ENCODE peak calls at places on chromosome 12, in five cellular contexts. One of them, this sample, is unnamed.

GRCh38 chr12:1797011-1797901 is 23.1 kb upstream of the LRTM2 start:
- DNase-seq in type B pancreatic cell: no peak
- DNase-seq in Calu3: peak; percentile 29
- DNase-seq in cardiac fibroblast: peak; percentile 21
- DNase-seq in upper lobe of left lung: peak; percentile 72
- DNase-seq in this sample: peak; percentile 70

GRCh38 chr12:120132863-120133385 is 16.4 kb upstream of the RAB35 start:
- DNase-seq in upper lobe of left lung: no peak
- DNase-seq in cardiac fibroblast: no peak
- DNase-seq in type B pancreatic cell: no peak
- DNase-seq in Calu3: no peak
- DNase-seq in this sample: peak; percentile 81

GRCh38 chr12:125097427-125097826 is 32.2 kb downstream of the AACS start:
- DNase-seq in type B pancreatic cell: no peak
- DNase-seq in Calu3: no peak
- DNase-seq in upper lobe of left lung: no peak
- DNase-seq in cardiac fibroblast: no peak
- DNase-seq in this sample: no peak

GRCh38 chr12:124474709-124475108 is 92.7 kb downstream of the NCOR2 start:
- DNase-seq in upper lobe of left lung: no peak
- DNase-seq in cardiac fibroblast: no peak
- DNase-seq in Calu3: no peak
- DNase-seq in type B pancreatic cell: no peak
- DNase-seq in this sample: no peak

GRCh38 chr12:120735181-120735580 is 9.6 kb downstream of the ACADS start:
- DNase-seq in cardiac fibroblast: no peak
- DNase-seq in type B pancreatic cell: no peak
- DNase-seq in Calu3: no peak
- DNase-seq in upper lobe of left lung: no peak
- DNase-seq in this sample: no peak

GRCh38 chr12:58858030-58858429 is 62.3 kb downstream of the LRIG3 start:
- DNase-seq in Calu3: no peak
- DNase-seq in cardiac fibroblast: no peak
- DNase-seq in upper lobe of left lung: no peak
- DNase-seq in type B pancreatic cell: no peak
- DNase-seq in this sample: no peak

GRCh38 chr12:104603545-104603973 is 146.8 kb downstream of the CHST11 start:
- DNase-seq in type B pancreatic cell: no peak
- DNase-seq in upper lobe of left lung: no peak
- DNase-seq in Calu3: no peak
- DNase-seq in cardiac fibroblast: no peak
- DNase-seq in this sample: no peak

GRCh38 chr12:125744201-125744600 is 679.0 kb downstream of the AACS start:
- DNase-seq in Calu3: no peak
- DNase-seq in cardiac fibroblast: no peak
- DNase-seq in type B pancreatic cell: no peak
- DNase-seq in upper lobe of left lung: no peak
- DNase-seq in this sample: no peak

GRCh38 chr12:52691076-52691764 is 11.0 kb upstream of the KRT1 start:
- DNase-seq in cardiac fibroblast: no peak
- DNase-seq in upper lobe of left lung: no peak
- DNase-seq in Calu3: peak; percentile 13
- DNase-seq in type B pancreatic cell: no peak
- DNase-seq in this sample: no peak

GRCh38 chr12:77328326-77328725 is 263.0 kb upstream of the E2F7 start:
- DNase-seq in type B pancreatic cell: no peak
- DNase-seq in Calu3: no peak
- DNase-seq in cardiac fibroblast: no peak
- DNase-seq in upper lobe of left lung: no peak
- DNase-seq in this sample: no peak

GRCh38 chr12:120538281-120539156 is 4.4 kb downstream of the RNF10 start:
- DNase-seq in upper lobe of left lung: peak; percentile 85
- DNase-seq in cardiac fibroblast: peak; percentile 70
- DNase-seq in Calu3: peak; percentile 78
- DNase-seq in type B pancreatic cell: no peak
- DNase-seq in this sample: no peak

GRCh38 chr12:80116735-80117134 is 17.4 kb downstream of the OTOGL start:
- DNase-seq in upper lobe of left lung: no peak
- DNase-seq in cardiac fibroblast: no peak
- DNase-seq in Calu3: no peak
- DNase-seq in type B pancreatic cell: no peak
- DNase-seq in this sample: no peak

GRCh38 chr12:106274575-106275081 is 26.8 kb upstream of the CKAP4 start:
- DNase-seq in upper lobe of left lung: no peak
- DNase-seq in cardiac fibroblast: no peak
- DNase-seq in type B pancreatic cell: no peak
- DNase-seq in Calu3: no peak
- DNase-seq in this sample: no peak

GRCh38 chr12:86137936-86138335 is 118.3 kb downstream of the MGAT4C start:
- DNase-seq in Calu3: peak; percentile 10
- DNase-seq in upper lobe of left lung: no peak
- DNase-seq in type B pancreatic cell: no peak
- DNase-seq in cardiac fibroblast: peak; percentile 74
- DNase-seq in this sample: no peak

GRCh38 chr12:2382391-2383155 is 329.8 kb downstream of the CACNA1C start:
- DNase-seq in type B pancreatic cell: no peak
- DNase-seq in cardiac fibroblast: peak; percentile 10
- DNase-seq in upper lobe of left lung: no peak
- DNase-seq in Calu3: no peak
- DNase-seq in this sample: no peak

GRCh38 chr12:109097435-109098141 is at the start of gene UNG:
- DNase-seq in upper lobe of left lung: peak; percentile 97
- DNase-seq in Calu3: peak; percentile 99
- DNase-seq in type B pancreatic cell: peak; percentile 97
- DNase-seq in cardiac fibroblast: peak; percentile 97
- DNase-seq in this sample: peak; percentile 99

GRCh38 chr12:9758119-9758518 is 2.6 kb downstream of the CD69 start:
- DNase-seq in upper lobe of left lung: no peak
- DNase-seq in cardiac fibroblast: no peak
- DNase-seq in type B pancreatic cell: no peak
- DNase-seq in Calu3: no peak
- DNase-seq in this sample: no peak

GRCh38 chr12:109870648-109871047 is 9.7 kb downstream of the GLTP start:
- DNase-seq in type B pancreatic cell: no peak
- DNase-seq in upper lobe of left lung: no peak
- DNase-seq in cardiac fibroblast: peak; percentile 24
- DNase-seq in Calu3: no peak
- DNase-seq in this sample: no peak

GRCh38 chr12:92593734-92594402 is 108.9 kb upstream of the PLEKHG7 start:
- DNase-seq in type B pancreatic cell: no peak
- DNase-seq in Calu3: peak; percentile 30
- DNase-seq in upper lobe of left lung: peak; percentile 77
- DNase-seq in cardiac fibroblast: peak; percentile 74
- DNase-seq in this sample: peak; percentile 75

GRCh38 chr12:103771466-103771865 is 69.6 kb downstream of the NT5DC3 start:
- DNase-seq in type B pancreatic cell: no peak
- DNase-seq in Calu3: peak; percentile 75
- DNase-seq in upper lobe of left lung: peak; percentile 37
- DNase-seq in cardiac fibroblast: peak; percentile 65
- DNase-seq in this sample: no peak

GRCh38 chr12:78931466-78931990 is 67.0 kb downstream of the SYT1 start:
- DNase-seq in upper lobe of left lung: no peak
- DNase-seq in type B pancreatic cell: no peak
- DNase-seq in cardiac fibroblast: no peak
- DNase-seq in Calu3: no peak
- DNase-seq in this sample: no peak

GRCh38 chr12:128973883-128974681 is 120.8 kb downstream of the GLT1D1 start:
- DNase-seq in upper lobe of left lung: no peak
- DNase-seq in type B pancreatic cell: no peak
- DNase-seq in cardiac fibroblast: no peak
- DNase-seq in Calu3: no peak
- DNase-seq in this sample: no peak

DNA sequence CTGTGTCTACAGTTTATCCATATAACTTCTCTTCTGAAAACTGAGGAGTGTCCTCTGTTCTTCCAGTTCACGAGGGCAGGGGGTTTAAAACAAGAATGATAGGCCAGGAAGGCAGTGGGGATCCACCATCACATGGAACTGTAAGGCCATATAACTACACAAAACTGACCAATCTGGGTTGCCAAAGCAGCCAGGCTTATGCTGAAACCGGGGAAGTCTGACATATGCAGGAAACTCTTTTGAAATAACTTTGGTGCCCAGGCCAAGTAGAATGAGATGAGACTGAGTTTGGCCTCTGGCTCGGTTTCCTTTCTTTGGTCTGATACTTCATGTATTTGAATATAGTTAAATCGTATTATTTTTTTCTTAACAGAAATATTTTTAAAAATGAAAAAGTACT is 18.0 kb upstream of the ATF1 start:
- DNase-seq in cardiac fibroblast: no peak
- DNase-seq in Calu3: no peak
- DNase-seq in type B pancreatic cell: peak; percentile 34
- DNase-seq in upper lobe of left lung: peak; percentile 40
- DNase-seq in this sample: no peak
- TF ChIP-seq CTCF in cardiac fibroblast: no peak
- TF ChIP-seq CTCF in Calu3: no peak
- TF ChIP-seq CTCF in type B pancreatic cell: no peak
- TF ChIP-seq CTCF in upper lobe of left lung: no peak
- TF ChIP-seq CTCF in this sample: no peak

DNA sequence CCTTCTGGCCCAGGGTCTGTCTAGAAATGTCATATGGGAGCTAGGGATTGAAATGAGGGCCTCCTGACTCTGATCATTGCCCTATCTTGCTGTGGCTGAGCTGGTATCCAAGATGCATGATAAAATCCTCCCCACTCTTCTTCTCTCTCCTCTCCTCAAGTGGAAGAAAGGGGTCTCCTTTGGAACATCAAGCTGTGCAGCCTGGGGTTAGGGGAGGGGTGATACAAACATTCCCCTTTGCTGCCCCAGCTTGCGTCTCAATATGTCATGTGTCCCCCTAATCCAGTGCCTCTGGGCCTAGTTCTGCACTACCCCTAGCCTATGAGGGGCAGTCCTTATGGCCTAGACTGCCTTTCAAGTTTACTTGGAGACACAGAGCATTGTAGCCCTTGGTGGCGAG is 8.5 kb downstream of the RDH16 start:
- DNase-seq in cardiac fibroblast: no peak
- DNase-seq in type B pancreatic cell: no peak
- DNase-seq in Calu3: no peak
- DNase-seq in upper lobe of left lung: no peak
- DNase-seq in this sample: no peak
- TF ChIP-seq CTCF in cardiac fibroblast: no peak
- TF ChIP-seq CTCF in type B pancreatic cell: no peak
- TF ChIP-seq CTCF in Calu3: no peak
- TF ChIP-seq CTCF in upper lobe of left lung: no peak
- TF ChIP-seq CTCF in this sample: no peak

GRCh38 chr12:117262749-117263148 is 72.5 kb upstream of the FBXO21 start:
- DNase-seq in cardiac fibroblast: no peak
- DNase-seq in type B pancreatic cell: no peak
- DNase-seq in upper lobe of left lung: no peak
- DNase-seq in Calu3: no peak
- DNase-seq in this sample: no peak
- TF ChIP-seq CTCF in cardiac fibroblast: no peak
- TF ChIP-seq CTCF in type B pancreatic cell: no peak
- TF ChIP-seq CTCF in upper lobe of left lung: no peak
- TF ChIP-seq CTCF in Calu3: no peak
- TF ChIP-seq CTCF in this sample: no peak

DNA sequence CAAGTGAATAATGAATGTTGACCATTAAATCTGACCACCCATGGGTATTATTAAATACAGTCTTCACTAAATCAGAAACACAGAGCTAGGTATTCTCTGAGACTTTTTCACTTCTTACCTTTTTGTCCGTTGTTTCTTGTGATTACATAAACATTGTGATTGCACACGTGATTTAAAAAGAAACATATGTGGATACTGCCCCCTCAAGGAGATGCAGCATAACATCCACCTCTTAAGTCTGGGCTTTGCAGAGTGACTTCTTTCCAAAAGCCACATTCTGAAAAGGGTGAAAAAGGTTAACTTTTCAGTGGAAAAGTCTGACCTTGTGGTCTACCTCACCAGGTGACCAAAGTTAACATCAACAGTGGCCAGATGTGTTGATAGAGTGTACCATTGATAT is 185.5 kb upstream of the FAR2 start:
- DNase-seq in upper lobe of left lung: no peak
- DNase-seq in type B pancreatic cell: no peak
- DNase-seq in cardiac fibroblast: peak; percentile 64
- DNase-seq in Calu3: no peak
- DNase-seq in this sample: no peak
- TF ChIP-seq CTCF in upper lobe of left lung: peak; percentile 35
- TF ChIP-seq CTCF in type B pancreatic cell: peak; percentile 60
- TF ChIP-seq CTCF in cardiac fibroblast: peak; percentile 46
- TF ChIP-seq CTCF in Calu3: no peak
- TF ChIP-seq CTCF in this sample: no peak

GRCh38 chr12:47813491-47814196 is 6.1 kb downstream of the HDAC7 start:
- DNase-seq in cardiac fibroblast: no peak
- DNase-seq in upper lobe of left lung: no peak
- DNase-seq in type B pancreatic cell: no peak
- DNase-seq in Calu3: no peak
- DNase-seq in this sample: peak; percentile 72
- TF ChIP-seq CTCF in cardiac fibroblast: no peak
- TF ChIP-seq CTCF in upper lobe of left lung: no peak
- TF ChIP-seq CTCF in type B pancreatic cell: no peak
- TF ChIP-seq CTCF in Calu3: no peak
- TF ChIP-seq CTCF in this sample: no peak